ENCODE peak calls at places on chromosomes 6 and 20, in six cellular contexts. S, P, U, I, T and C are unnamed samples.

GRCh38 chr20:1503564-1504227 is 12.5 kb upstream of the SIRPB2 start:
- DNase-seq in S (peak), P (peak), U (peak), I (peak), T (no peak), C (peak)

GRCh38 chr6:168619560-168620314 is 178.8 kb downstream of the SMOC2 start:
- DNase-seq in S (no peak), P (no peak), U (no peak), I (no peak), T (no peak), C (no peak)

GRCh38 chr20:20360464-20360863 is 7.4 kb upstream of the INSM1 start:
- DNase-seq in S (no peak), P (no peak), U (peak), I (peak), T (no peak), C (no peak)

GRCh38 chr6:66496659-66497058 is 789.6 kb upstream of the EYS start:
- DNase-seq in S (no peak), P (no peak), U (peak), I (no peak), T (no peak), C (no peak)

GRCh38 chr20:58216334-58216733 is 12.1 kb downstream of the ANKRD60 start:
- DNase-seq in S (no peak), P (no peak), U (no peak), I (no peak), T (no peak), C (no peak)

GRCh38 chr20:33079267-33079666 is at the start of gene BPIFB4:
- DNase-seq in S (no peak), P (no peak), U (no peak), I (no peak), T (no peak), C (no peak)

GRCh38 chr6:73451166-73452106 is 661 bp downstream of the CGAS start:
- DNase-seq in S (peak), P (peak), U (no peak), I (peak), T (peak), C (peak)

GRCh38 chr6:19837511-19838441 is 606 bp downstream of the ID4 start:
- DNase-seq in S (peak), P (peak), U (no peak), I (peak), T (peak), C (no peak)

GRCh38 chr6:44537306-44538049 is 150.0 kb downstream of the CDC5L start:
- DNase-seq in S (no peak), P (no peak), U (no peak), I (no peak), T (no peak), C (no peak)

GRCh38 chr6:75504902-75505233 is 11.3 kb upstream of the FILIP1 start:
- DNase-seq in S (no peak), P (no peak), U (no peak), I (peak), T (no peak), C (no peak)

GRCh38 chr6:47031656-47032055 is 10.5 kb downstream of the ADGRF1 start:
- DNase-seq in S (no peak), P (no peak), U (no peak), I (no peak), T (no peak), C (no peak)

GRCh38 chr6:107652526-107653182 is 162.7 kb downstream of the SOBP start:
- DNase-seq in S (no peak), P (no peak), U (no peak), I (no peak), T (no peak), C (no peak)

GRCh38 chr6:28811873-28812272 is 111.9 kb downstream of the TRIM27 start:
- DNase-seq in S (no peak), P (no peak), U (peak), I (no peak), T (no peak), C (no peak)

GRCh38 chr6:94894300-94894699 is 683.0 kb upstream of the MANEA start:
- DNase-seq in S (no peak), P (no peak), U (no peak), I (no peak), T (no peak), C (no peak)

GRCh38 chr6:94893327-94893726 is 684.0 kb upstream of the MANEA start:
- DNase-seq in S (no peak), P (no peak), U (no peak), I (no peak), T (no peak), C (no peak)
- H3K4me3 ChIP-seq in S (no peak), P (no peak), U (no peak), I (no peak), T (no peak), C (no peak)

DNA sequence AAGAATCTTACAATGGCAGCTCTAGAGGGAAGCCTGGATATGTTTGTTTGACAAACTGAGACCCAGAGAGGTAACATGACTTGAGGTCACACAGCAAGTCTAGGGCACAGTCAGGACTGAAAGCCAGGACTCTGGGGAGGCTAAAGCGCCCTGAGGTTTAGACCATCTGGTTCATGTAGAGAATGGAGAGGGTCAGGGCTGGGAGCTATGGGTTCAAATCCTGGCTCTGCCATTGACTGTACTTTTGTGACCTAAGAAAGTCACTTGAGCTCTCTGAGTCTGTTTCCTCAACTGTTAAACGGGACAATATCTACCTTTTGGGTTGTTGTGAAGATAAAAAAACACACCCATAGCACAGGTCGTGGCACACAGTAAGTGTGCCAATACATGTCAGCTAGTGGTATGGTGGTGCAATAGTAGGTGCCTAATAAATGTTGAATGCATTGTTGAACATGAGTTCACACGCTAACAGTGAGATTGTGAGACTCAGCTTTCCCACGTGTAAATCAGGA is 1.0 kb upstream of the TP53INP2 start:
- DNase-seq in S (no peak), P (no peak), U (no peak), I (no peak), T (no peak), C (no peak)
- H3K27ac ChIP-seq in S (no peak), P (no peak), U (no peak), I (no peak), T (no peak), C (no peak)

DNA sequence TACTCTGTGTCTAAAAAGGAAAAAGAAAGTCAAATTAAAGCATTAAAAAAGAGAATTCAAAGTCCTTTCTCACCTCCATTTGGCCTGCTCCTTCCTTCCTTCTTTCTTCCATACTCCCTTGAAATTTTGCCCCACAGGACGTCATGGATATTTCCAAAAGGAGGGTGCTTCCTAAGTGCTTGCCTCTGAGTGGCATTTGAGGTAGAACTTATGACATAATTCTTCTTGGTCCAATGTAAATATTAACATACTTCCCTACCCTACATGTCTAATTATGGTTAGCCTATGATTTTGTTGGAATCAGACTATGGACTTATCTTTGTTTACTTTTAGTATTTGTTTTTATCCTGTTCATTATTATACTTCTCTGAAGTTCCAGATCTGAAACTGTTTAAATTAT is 132.3 kb downstream of the PFDN4 start:
- DNase-seq in S (no peak), P (no peak), U (no peak), I (no peak), T (no peak), C (no peak)
- H3K4me3 ChIP-seq in S (no peak), P (no peak), U (no peak), I (no peak), T (no peak), C (no peak)

GRCh38 chr6:13576017-13576416 is 1.6 kb downstream of the SIRT5 start:
- DNase-seq in S (no peak), P (no peak), U (no peak), I (no peak), T (no peak), C (no peak)

GRCh38 chr6:13574571-13575376 is at the start of gene SIRT5:
- DNase-seq in S (peak), P (peak), U (peak), I (peak), T (peak), C (peak)

GRCh38 chr6:13579911-13580310 is 5.5 kb downstream of the SIRT5 start:
- DNase-seq in S (no peak), P (no peak), U (no peak), I (no peak), T (no peak), C (no peak)

GRCh38 chr6:13575377-13575775 is 975 bp downstream of the SIRT5 start:
- DNase-seq in S (no peak), P (no peak), U (no peak), I (no peak), T (no peak), C (no peak)

GRCh38 chr6:13577926-13578325 is 3.5 kb downstream of the SIRT5 start:
- DNase-seq in S (no peak), P (no peak), U (no peak), I (no peak), T (no peak), C (no peak)
- H3K27ac ChIP-seq in S (no peak), P (no peak), U (no peak), I (no peak), T (no peak), C (no peak)

GRCh38 chr6:79874531-79875132 is 72.7 kb downstream of the ELOVL4 start:
- DNase-seq in S (no peak), P (no peak), U (no peak), I (no peak), T (no peak), C (no peak)
- H3K4me3 ChIP-seq in S (no peak), P (no peak), U (no peak), I (no peak), T (no peak), C (no peak)

GRCh38 chr20:36499723-36500501 is 41.4 kb upstream of the MYL9 start:
- DNase-seq in S (no peak), P (no peak), U (no peak), I (no peak), T (no peak), C (no peak)

GRCh38 chr20:36497856-36498255 is 43.5 kb upstream of the MYL9 start:
- DNase-seq in S (peak), P (no peak), U (no peak), I (peak), T (no peak), C (no peak)

GRCh38 chr20:36496707-36497669 is 44.3 kb upstream of the MYL9 start:
- DNase-seq in S (no peak), P (no peak), U (no peak), I (no peak), T (no peak), C (no peak)

GRCh38 chr20:36499211-36499610 is 42.1 kb upstream of the MYL9 start:
- DNase-seq in S (no peak), P (no peak), U (no peak), I (no peak), T (no peak), C (no peak)

GRCh38 chr20:36498386-36499179 is 42.7 kb upstream of the MYL9 start:
- DNase-seq in S (peak), P (no peak), U (no peak), I (no peak), T (no peak), C (no peak)
- H3K27ac ChIP-seq in S (peak), P (no peak), U (no peak), I (no peak), T (no peak), C (peak)

GRCh38 chr6:156396791-156397418 is 380.3 kb upstream of the ARID1B start:
- DNase-seq in S (no peak), P (no peak), U (no peak), I (no peak), T (no peak), C (no peak)
- H3K4me3 ChIP-seq in S (peak), P (no peak), U (no peak), I (no peak), T (no peak), C (no peak)